ENCODE peak calls at places on chromosomes 1 and 21, in six cellular contexts. C is cardiac fibroblast, A is left ventricle myocardium inferior, X is heart left ventricle, U is fibroblast of pulmonary artery, B is tibial artery. F is an unnamed sample.

GRCh38 chr1:51421961-51422360 is 91.6 kb upstream of the TTC39A start:
- DNase-seq in C (peak), A (no peak), X (no peak), U (peak), B (no peak), F (no peak)

GRCh38 chr1:26190373-26190987 is at the start of gene CATSPER4:
- DNase-seq in C (peak), A (no peak), X (no peak), U (peak), B (no peak), F (no peak)

GRCh38 chr1:66943361-66943969 is 18.7 kb downstream of the MIER1 start:
- DNase-seq in C (no peak), A (no peak), X (no peak), U (no peak), B (no peak), F (no peak)

GRCh38 chr1:110390692-110391232 is at the start of gene SLC16A4:
- DNase-seq in C (peak), A (no peak), X (peak), U (peak), B (peak), F (no peak)

GRCh38 chr1:59051007-59051406 is 245.9 kb upstream of the FGGY start:
- DNase-seq in C (no peak), A (no peak), X (no peak), U (no peak), B (no peak), F (no peak)

GRCh38 chr21:33664135-33664534 is 21.8 kb downstream of the ITSN1 start:
- DNase-seq in C (no peak), A (no peak), X (no peak), U (no peak), B (no peak), F (no peak)

GRCh38 chr1:24108334-24109165 is 3.4 kb downstream of the MYOM3 start:
- DNase-seq in C (peak), A (no peak), X (no peak), U (peak), B (peak), F (no peak)

GRCh38 chr1:12057382-12057781 is 5.7 kb upstream of the TNFRSF8 start:
- DNase-seq in C (no peak), A (no peak), X (no peak), U (no peak), B (no peak), F (no peak)

GRCh38 chr1:119449964-119450363 is 35.0 kb downstream of the HSD3B2 start:
- DNase-seq in C (no peak), A (no peak), X (no peak), U (no peak), B (no peak), F (no peak)

GRCh38 chr1:53982034-53982761 is 35.8 kb downstream of the LDLRAD1 start:
- DNase-seq in C (peak), A (peak), X (peak), U (peak), B (no peak), F (no peak)

GRCh38 chr1:185479781-185480180 is 162.7 kb upstream of the IVNS1ABP start:
- DNase-seq in C (no peak), A (no peak), X (no peak), U (no peak), B (no peak), F (no peak)

GRCh38 chr1:211386931-211387330 is 60.3 kb downstream of the TRAF5 start:
- DNase-seq in C (peak), A (no peak), X (no peak), U (peak), B (no peak), F (no peak)

GRCh38 chr1:74772945-74773344 is 40.0 kb downstream of the TYW3 start:
- DNase-seq in C (peak), A (no peak), X (no peak), U (peak), B (no peak), F (no peak)

GRCh38 chr1:197921235-197922069 is 4.3 kb downstream of the LHX9 start:
- DNase-seq in C (no peak), A (no peak), X (no peak), U (no peak), B (no peak), F (no peak)

GRCh38 chr1:19975423-19976193 is 3.8 kb downstream of the PLA2G2A start:
- DNase-seq in C (no peak), A (no peak), X (no peak), U (no peak), B (no peak), F (no peak)

GRCh38 chr21:23223882-23224281 is 2225.7 kb downstream of the NCAM2 start:
- DNase-seq in C (no peak), A (no peak), X (no peak), U (no peak), B (no peak), F (no peak)

GRCh38 chr21:27580276-27580675 is 613.4 kb upstream of the ADAMTS5 start:
- DNase-seq in C (peak), A (no peak), X (no peak), U (peak), B (no peak), F (no peak)

GRCh38 chr1:203126151-203126865 is 1.2 kb upstream of the ADORA1 start:
- DNase-seq in C (peak), A (no peak), X (no peak), U (peak), B (no peak), F (no peak)
- TF ChIP-seq CTCF in C (peak), A (peak), X (no peak), U (peak), B (peak), F (peak)

DNA sequence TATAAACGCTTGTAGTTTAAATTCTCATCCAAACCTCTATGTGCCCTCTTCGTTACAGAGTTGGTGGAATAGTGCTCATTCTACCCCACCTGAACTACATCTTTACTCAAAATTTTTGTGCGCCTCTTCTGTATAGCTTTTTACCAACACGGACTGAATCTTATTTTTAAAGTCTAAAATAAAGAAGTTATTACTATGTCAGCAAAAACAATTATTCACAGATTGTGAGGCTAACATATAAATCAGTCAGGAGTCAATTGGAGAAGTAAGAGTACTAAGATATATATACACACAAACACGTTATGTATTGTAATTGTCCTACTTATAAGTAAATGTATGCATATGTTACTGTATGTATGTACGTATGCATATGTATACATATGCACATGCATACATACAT is 274.9 kb upstream of the ADGRL4 start:
- DNase-seq in C (no peak), A (no peak), X (no peak), U (no peak), B (no peak), F (no peak)
- TF ChIP-seq CTCF in C (no peak), A (no peak), X (no peak), U (no peak), B (no peak), F (no peak)

GRCh38 chr1:155316922-155317321 is 3.8 kb upstream of the RUSC1 start:
- DNase-seq in C (no peak), A (no peak), X (no peak), U (no peak), B (no peak), F (no peak)
- TF ChIP-seq CTCF in C (no peak), A (no peak), X (no peak), U (no peak), B (no peak), F (no peak)

DNA sequence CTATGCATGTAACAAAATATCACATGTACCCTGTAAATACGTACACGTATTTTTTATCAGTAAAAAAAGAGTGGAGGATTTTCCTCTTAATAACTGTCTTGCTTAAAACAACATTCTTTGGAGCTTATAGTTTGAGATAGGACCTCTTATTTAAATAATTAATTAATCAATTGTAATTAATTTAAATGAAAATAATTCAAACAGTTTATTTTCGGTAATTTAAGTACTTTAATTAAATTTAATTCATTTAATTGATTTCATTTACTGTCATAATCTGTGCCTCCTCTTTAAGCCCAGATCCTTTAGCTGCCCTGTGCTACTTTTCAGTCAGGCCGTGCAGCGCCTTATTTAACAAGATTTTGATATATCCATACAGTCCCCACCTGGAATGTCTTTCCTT is 427.0 kb downstream of the HLX start:
- DNase-seq in C (no peak), A (no peak), X (no peak), U (no peak), B (no peak), F (no peak)
- TF ChIP-seq CTCF in C (no peak), A (no peak), X (no peak), U (no peak), B (no peak), F (no peak)

DNA sequence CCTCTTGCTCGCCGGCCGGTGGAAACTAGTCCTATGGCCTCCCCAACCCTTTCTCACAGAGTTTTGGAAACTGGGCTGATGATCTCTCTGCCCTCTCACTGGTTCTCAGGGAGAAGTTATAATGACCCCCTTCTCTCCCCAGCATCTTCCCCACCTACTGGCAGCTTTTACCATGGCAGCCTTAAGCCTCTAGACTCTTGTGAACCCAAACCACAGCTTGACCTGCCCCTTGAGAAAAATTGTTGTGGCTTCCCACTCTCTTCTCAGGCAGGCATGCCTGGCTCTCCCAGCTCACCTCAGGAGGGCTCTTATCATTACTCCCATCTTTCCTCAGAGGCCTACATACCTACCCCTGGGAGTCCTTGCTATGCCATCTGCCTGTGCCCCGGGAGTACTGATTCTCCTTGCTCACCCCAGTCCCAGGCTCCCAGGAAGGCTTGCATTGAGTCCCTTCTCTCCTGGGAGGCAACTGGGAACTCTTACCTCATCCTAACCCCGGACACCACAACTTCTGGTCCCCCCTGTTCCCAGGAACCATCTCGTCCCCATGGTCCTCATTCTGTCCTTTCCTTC is 1.6 kb downstream of the NSUN4 start:
- DNase-seq in C (peak), A (no peak), X (no peak), U (peak), B (no peak), F (no peak)
- TF ChIP-seq CTCF in C (peak), A (peak), X (no peak), U (peak), B (no peak), F (peak)

DNA sequence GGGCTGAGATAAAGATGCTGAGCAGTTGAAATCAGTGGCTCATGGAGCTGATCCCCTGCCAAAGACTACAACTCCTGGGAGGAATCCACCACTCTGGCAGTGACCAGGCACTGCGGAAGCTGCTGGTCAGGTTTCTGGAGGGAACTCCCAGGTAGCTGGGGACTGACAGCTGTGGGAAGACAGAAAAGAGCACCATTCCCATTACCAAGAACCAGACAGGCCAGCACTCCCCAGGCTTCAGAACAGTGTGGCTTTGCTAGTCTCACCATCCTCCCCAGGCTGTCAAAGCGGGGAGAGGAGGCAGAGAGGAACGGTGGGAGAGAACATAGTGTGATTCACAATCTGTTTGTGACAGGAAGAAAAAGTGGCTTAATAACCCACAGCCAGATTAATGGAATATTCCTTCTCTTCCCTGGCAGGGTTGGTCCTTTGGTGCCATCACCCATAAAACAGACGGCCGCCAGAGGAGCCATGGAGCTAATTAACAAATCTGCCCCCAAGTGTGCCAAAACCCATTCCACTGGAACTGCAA is 92.1 kb downstream of the MAB21L3 start:
- DNase-seq in C (no peak), A (no peak), X (no peak), U (no peak), B (no peak), F (no peak)
- TF ChIP-seq CTCF in C (no peak), A (no peak), X (no peak), U (no peak), B (no peak), F (no peak)

GRCh38 chr1:83500987-83501591 is 497.8 kb downstream of the TTLL7 start:
- DNase-seq in C (no peak), A (no peak), X (no peak), U (no peak), B (no peak), F (no peak)

GRCh38 chr1:83495560-83495959 is 503.4 kb downstream of the TTLL7 start:
- DNase-seq in C (no peak), A (no peak), X (no peak), U (no peak), B (no peak), F (no peak)

GRCh38 chr1:83500531-83500930 is 498.4 kb downstream of the TTLL7 start:
- DNase-seq in C (no peak), A (no peak), X (no peak), U (no peak), B (no peak), F (no peak)

GRCh38 chr1:83499998-83500397 is 498.9 kb downstream of the TTLL7 start:
- DNase-seq in C (no peak), A (no peak), X (no peak), U (no peak), B (no peak), F (no peak)

GRCh38 chr1:83497563-83497962 is 501.4 kb downstream of the TTLL7 start:
- DNase-seq in C (peak), A (no peak), X (no peak), U (peak), B (no peak), F (no peak)
- TF ChIP-seq CTCF in C (peak), A (no peak), X (no peak), U (peak), B (no peak), F (no peak)

DNA sequence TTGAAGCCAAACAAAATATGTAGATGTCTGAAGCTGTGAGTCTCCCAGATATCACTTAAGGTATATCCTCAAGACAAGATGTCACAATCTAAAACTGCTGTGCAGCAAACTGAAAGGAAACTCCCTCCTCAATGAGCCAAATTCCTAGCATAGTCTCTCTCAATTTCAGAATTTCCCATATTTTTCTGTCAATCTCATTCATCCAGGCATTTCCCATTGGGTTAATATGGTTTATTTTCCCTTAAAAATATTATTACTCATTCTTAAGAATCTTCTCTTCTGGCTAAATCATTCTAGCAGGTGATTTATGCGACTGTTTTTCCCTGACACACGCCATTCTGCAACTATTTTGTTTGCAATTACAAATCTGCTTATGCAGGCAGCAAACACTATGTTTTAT is 70.0 kb downstream of the TNFSF4 start:
- DNase-seq in C (peak), A (no peak), X (no peak), U (peak), B (no peak), F (no peak)
- TF ChIP-seq CTCF in C (no peak), A (no peak), X (no peak), U (no peak), B (no peak), F (no peak)

GRCh38 chr1:207227131-207227630 is 94.3 kb upstream of the CD55 start:
- DNase-seq in C (no peak), A (no peak), X (no peak), U (no peak), B (no peak), F (no peak)
- TF ChIP-seq CTCF in C (no peak), A (no peak), X (no peak), U (no peak), B (no peak), F (no peak)

F was measured in CD14-positive monocyte.